ENCODE peak calls at places on chromosomes 11 and 22, in four cellular contexts. P, E, B and Z are unnamed samples.
A peak's percentile ranks its signal among the peaks of the same experiment; 100 is the strongest.

GRCh38 chr11:65558002-65558784 is at the start of gene LTBP3:
- DNase-seq in B (peak; percentile 93), P (peak; percentile 73), E (no peak), Z (peak; percentile 81)

GRCh38 chr11:65885231-65885630 is 3.0 kb downstream of the FIBP start:
- DNase-seq in B (peak; percentile 53), P (no peak), E (no peak), Z (no peak)

GRCh38 chr11:23620617-23621016 is 760.3 kb upstream of the CCDC179 start:
- DNase-seq in B (no peak), P (no peak), E (no peak), Z (no peak)

GRCh38 chr22:45855961-45856360 is 121.0 kb downstream of the WNT7B start:
- DNase-seq in E (no peak), P (no peak), B (no peak), Z (no peak)

GRCh38 chr22:32202539-32203180 is 2.2 kb downstream of the RFPL2 start:
- DNase-seq in E (peak; percentile 35), P (no peak), B (peak; percentile 83), Z (no peak)

GRCh38 chr11:133705873-133706272 is 139.4 kb downstream of the SPATA19 start:
- DNase-seq in P (no peak), B (no peak), E (no peak), Z (no peak)

GRCh38 chr11:21257461-21257860 is 588.1 kb downstream of the NELL1 start:
- DNase-seq in P (no peak), B (no peak), E (no peak), Z (no peak)

GRCh38 chr22:40243891-40244290 is 66.2 kb downstream of the TNRC6B start:
- DNase-seq in P (no peak), B (no peak), E (peak; percentile 20), Z (no peak)

GRCh38 chr11:34910817-34911216 is 5.4 kb downstream of the APIP start:
- DNase-seq in E (peak; percentile 40), B (no peak), P (no peak), Z (no peak)

GRCh38 chr11:76735218-76735480 is 48.0 kb upstream of the TSKU start:
- DNase-seq in B (no peak), E (no peak), P (no peak), Z (no peak)

GRCh38 chr11:73322111-73322985 is 14.3 kb downstream of the ARHGEF17 start:
- DNase-seq in B (no peak), P (no peak), E (peak; percentile 52), Z (no peak)

GRCh38 chr11:104668797-104669463 is 229.3 kb downstream of the CASP12 start:
- DNase-seq in B (no peak), P (no peak), E (no peak), Z (no peak)